ENCODE peak calls at places on chromosomes 6 and 20, in eight cellular contexts. W, K, V, B, Z, R, Q and A are unnamed samples.

GRCh38 chr20:46202758-46203509 is 84.8 kb downstream of the CD40 start:
- DNase-seq in W (peak; percentile 11), K (peak; percentile 22), V (no peak), B (peak; percentile 27), Z (peak; percentile 34), R (peak; percentile 11), Q (no peak), A (no peak)

GRCh38 chr6:48986105-48986504 is 476.9 kb downstream of the MMUT start:
- DNase-seq in W (no peak), K (no peak), V (no peak), B (no peak), Z (no peak), R (no peak), Q (no peak), A (no peak)

GRCh38 chr20:23646106-23646958 is 8.6 kb upstream of the CST3 start:
- DNase-seq in W (no peak), K (no peak), V (no peak), B (peak; percentile 63), Z (no peak), R (no peak), Q (no peak), A (no peak)

GRCh38 chr6:148885154-148885870 is 138.5 kb downstream of the UST start:
- DNase-seq in W (peak; percentile 86), K (peak; percentile 28), V (no peak), B (peak; percentile 79), Z (no peak), R (peak; percentile 94), Q (no peak), A (no peak)

GRCh38 chr6:13544454-13545186 is 29.8 kb upstream of the SIRT5 start:
- DNase-seq in W (no peak), K (no peak), V (no peak), B (no peak), Z (no peak), R (no peak), Q (no peak), A (no peak)

GRCh38 chr20:48656661-48657211 is 171.1 kb downstream of the PREX1 start:
- DNase-seq in W (no peak), K (no peak), V (no peak), B (no peak), Z (no peak), R (no peak), Q (no peak), A (no peak)

GRCh38 chr20:51396365-51396909 is 146.1 kb downstream of the NFATC2 start:
- DNase-seq in W (no peak), K (no peak), V (no peak), B (no peak), Z (no peak), R (no peak), Q (no peak), A (no peak)

GRCh38 chr6:69084746-69085335 is 449.8 kb downstream of the ADGRB3 start:
- DNase-seq in W (no peak), K (peak; percentile 8), V (no peak), B (peak; percentile 2), Z (no peak), R (no peak), Q (no peak), A (no peak)

GRCh38 chr6:85673198-85674139 is 30.8 kb upstream of the SYNCRIP start:
- DNase-seq in W (no peak), K (no peak), V (no peak), B (peak; percentile 45), Z (no peak), R (peak; percentile 22), Q (peak; percentile 39), A (no peak)

GRCh38 chr6:105492706-105493673 is 90.1 kb upstream of the PREP start:
- DNase-seq in W (peak; percentile 51), K (no peak), V (peak; percentile 42), B (peak; percentile 52), Z (no peak), R (peak; percentile 30), Q (peak; percentile 66), A (no peak)

DNA sequence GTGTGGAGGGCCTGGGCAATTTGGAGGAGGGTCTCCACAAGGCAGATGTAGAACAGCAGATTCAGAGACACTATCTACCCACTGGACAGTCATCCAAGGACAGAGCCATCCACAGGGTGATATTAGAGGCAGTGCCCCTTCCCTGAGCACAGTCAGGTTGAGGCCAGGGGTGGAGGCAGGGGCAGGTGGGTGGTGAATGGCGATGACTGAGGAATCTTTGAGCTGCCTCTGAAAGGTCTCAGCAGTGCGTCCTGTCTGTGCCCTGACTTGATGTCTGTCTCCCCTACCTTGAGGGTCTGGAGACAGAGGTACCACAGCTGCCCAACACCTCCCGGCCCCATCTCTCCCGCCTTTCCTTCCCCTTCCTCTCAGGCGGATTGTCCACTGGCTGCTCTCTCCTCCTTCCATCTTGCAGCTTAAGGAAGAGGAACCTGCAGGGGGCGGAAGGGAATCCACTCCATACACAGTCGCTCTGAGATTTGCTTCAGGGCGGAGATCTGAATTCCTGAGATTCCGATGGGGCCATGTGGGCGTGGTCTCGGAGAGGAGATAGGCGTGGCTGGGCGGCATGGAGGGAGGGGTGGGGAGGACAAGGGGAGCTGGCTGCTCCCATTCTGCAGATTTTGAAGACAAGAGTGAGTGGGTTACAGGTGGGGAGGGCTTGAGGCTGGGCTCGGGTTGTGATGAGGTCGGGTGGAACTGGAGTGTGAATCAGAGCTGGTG is 1.7 kb downstream of the MUCL3 start:
- DNase-seq in W (peak; percentile 81), K (peak; percentile 85), V (peak; percentile 90), B (peak; percentile 89), Z (peak; percentile 22), R (peak; percentile 70), Q (no peak), A (peak; percentile 43)
- TF ChIP-seq CTCF in W (peak; percentile 72), K (peak; percentile 72), V (peak; percentile 50), B (peak; percentile 76), Z (no peak), R (peak; percentile 61), Q (no peak), A (peak; percentile 76)

DNA sequence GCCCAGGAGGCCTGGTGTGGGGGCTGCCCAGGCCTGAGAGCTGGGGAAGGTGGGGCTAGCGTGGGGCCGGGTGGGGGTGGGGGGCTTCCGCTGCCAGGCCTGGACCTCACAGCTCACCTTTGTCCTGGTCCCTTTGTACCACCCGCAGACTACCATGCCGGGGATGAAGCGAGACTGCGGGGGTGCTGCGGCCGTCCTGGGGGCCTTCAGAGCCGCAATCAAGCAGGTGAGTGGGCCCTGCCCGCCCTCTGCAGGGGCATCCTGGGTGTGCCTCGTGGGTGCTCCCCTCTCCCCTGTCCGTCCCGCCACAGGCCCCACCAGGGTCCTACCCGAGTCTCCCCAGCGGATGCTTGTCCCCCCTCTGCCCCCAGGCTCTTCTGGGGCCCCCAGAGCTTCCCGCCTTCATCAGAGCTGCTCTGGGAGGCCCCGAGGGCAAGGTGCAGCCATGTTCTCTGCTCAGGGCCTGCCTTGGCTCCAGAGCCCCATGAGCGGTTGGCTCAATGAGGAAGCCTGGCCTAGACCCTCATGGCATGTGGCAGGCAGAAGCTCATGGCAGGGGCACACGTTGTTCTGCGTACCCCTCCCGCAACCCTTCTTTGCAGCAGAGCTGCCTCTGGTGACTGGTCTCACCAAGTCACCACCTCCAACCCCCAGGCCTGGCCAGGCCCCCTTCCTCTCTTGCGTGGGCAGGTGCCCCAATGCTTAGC is 14.5 kb downstream of the NPEPL1 start:
- DNase-seq in W (no peak), K (no peak), V (no peak), B (no peak), Z (peak; percentile 2), R (no peak), Q (no peak), A (no peak)
- H3K4me3 ChIP-seq in W (no peak overlapping the region), K (no peak overlapping the region), V (no peak overlapping the region), B (no peak overlapping the region), Z (no peak overlapping the region), R (no peak overlapping the region), Q (no peak overlapping the region), A (no peak overlapping the region)

DNA sequence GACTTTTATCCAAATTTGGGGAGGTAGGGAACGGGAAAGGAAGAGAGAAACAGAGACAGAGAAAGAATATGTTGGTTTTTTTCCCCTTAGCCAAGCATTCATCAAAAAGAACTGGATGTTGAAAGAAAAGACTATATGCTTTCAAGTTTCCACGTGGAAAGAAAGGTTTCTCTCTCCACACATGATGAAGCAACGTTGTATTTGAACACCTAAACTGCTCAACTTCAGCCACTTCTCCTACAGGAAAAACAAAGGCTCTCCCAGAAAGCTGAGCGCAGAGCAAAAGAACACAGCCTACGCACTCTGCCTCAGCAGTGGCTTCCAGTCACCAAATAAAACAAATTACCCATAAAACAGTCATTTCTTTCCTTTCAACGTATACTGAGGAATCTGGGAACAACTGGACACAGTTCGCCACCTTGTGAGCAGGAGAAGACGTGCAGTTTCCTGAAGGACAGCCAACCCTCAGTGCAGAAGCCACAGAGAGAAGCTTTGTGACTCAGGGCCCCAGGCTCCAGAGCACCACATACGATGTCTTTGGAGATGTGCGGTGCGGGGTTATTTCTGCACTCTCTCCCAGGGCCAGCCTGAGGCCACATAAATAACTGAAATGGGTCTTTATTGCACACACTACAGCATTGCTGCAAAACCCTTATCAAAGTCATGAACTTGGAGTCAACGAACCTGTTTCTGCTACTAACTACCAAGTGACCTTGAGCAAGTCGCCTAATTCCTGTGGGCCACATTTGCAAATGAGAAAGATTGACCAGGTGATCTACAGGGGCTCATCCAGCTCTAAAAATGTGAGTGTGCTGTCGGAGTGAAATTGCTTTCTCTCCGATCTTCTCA is 10.1 kb downstream of the IL17F start:
- DNase-seq in W (peak; percentile 60), K (peak; percentile 48), V (peak; percentile 79), B (peak; percentile 79), Z (peak; percentile 6), R (peak; percentile 86), Q (peak; percentile 84), A (peak; percentile 50)
- TF ChIP-seq CTCF in W (peak; percentile 63), K (peak; percentile 46), V (peak; percentile 70), B (peak; percentile 35), Z (no peak), R (peak; percentile 62), Q (peak; percentile 65), A (peak; percentile 71)

DNA sequence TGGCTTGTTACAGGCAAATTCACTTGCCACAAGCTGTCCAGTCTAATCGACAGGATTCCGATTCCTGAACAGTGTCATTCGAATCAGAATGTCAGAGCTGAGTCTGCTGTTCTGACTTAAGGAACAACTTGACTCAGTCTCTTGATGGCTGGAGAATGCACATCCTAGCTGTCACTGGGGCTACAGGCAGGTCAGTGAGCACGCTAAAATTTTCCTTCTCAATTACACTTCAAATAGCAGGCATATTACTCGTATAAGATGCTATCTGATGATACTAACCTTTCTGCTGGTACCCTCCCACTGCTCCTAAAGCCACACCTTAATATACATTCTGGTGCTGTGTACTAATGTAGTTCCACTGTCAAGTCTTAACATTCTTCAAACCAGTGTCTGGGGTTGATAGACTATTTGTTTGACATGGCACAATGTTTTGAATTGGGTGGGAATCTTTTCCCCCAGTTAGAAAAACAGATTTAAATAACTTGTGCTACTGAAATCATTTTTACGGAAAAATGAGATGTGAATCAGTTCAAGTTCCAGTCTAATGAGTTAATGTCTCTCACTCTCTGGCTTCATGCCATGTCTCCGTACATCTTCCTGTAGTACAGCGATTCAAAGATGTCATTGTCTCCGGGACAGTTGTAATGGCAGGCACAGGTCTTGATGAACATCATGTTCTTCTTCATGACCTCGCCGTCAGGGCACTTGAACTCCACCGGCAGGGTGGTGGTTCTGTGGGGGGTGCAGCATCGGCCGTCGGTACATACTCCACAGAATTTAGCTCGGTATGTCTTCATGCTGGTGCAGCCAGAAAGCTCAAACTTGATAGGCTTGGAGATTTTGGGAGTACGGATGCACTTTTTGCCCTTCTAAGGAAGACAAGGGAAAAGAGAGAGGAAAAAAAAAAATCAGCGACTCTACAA is 2.2 kb downstream of the CCN2 start:
- DNase-seq in W (peak; percentile 81), K (peak; percentile 93), V (peak; percentile 38), B (peak; percentile 77), Z (no peak), R (peak; percentile 75), Q (no peak), A (peak; percentile 63)
- H3K4me3 ChIP-seq in W (peak overlapping the region; percentile 91), K (peak overlapping the region; percentile 75), V (no peak overlapping the region), B (peak overlapping the region; percentile 68), Z (peak overlapping the region; percentile 52), R (peak overlapping the region; percentile 66), Q (no peak overlapping the region), A (peak overlapping the region; percentile 83)